ENCODE peak calls at places on chromosomes 11 and 22, in seven cellular contexts. S, F, G, L, W, H and D are unnamed samples.

GRCh38 chr11:110317516-110317932 is 21.1 kb upstream of the RDX start:
- DNase-seq in S (peak; percentile 24), F (no peak), L (peak; percentile 49), G (peak; percentile 21), H (no peak), W (peak; percentile 97), D (peak; percentile 49)

GRCh38 chr22:41576877-41577276 is 12.8 kb downstream of the PMM1 start:
- DNase-seq in H (no peak), W (no peak), S (peak; percentile 56), G (peak; percentile 68), F (peak; percentile 60), L (peak; percentile 66), D (peak; percentile 52)

GRCh38 chr11:86484164-86484794 is 109.6 kb downstream of the CCDC81 start:
- DNase-seq in W (no peak), H (no peak), G (peak; percentile 98), S (no peak), F (peak; percentile 79), L (peak; percentile 95), D (peak; percentile 100)

GRCh38 chr11:68436985-68437926 is 23.3 kb upstream of the PPP6R3 start:
- DNase-seq in S (no peak), G (peak; percentile 44), H (no peak), F (peak; percentile 65), L (peak; percentile 84), W (no peak), D (peak; percentile 72)

GRCh38 chr11:88089134-88089533 is 86.1 kb downstream of the RAB38 start:
- DNase-seq in H (no peak), F (no peak), S (no peak), W (no peak), G (no peak), L (no peak), D (no peak)

GRCh38 chr22:44026066-44026629 is 2.0 kb downstream of the PARVB start:
- DNase-seq in S (no peak), W (no peak), H (no peak), L (no peak), G (no peak), F (no peak), D (no peak)

GRCh38 chr11:85823816-85824215 is 12.9 kb upstream of the SYTL2 start:
- DNase-seq in H (no peak), G (peak; percentile 24), S (no peak), W (no peak), L (peak; percentile 25), F (no peak), D (peak; percentile 46)

GRCh38 chr11:65524747-65525658 is at the start of gene SCYL1:
- DNase-seq in S (peak; percentile 74), F (peak; percentile 41), W (peak; percentile 63), H (peak; percentile 92), G (peak; percentile 87), L (no peak), D (peak; percentile 79)

GRCh38 chr22:25114369-25115362 is 85.0 kb upstream of the CRYBB3 start:
- DNase-seq in F (no peak), L (no peak), H (no peak), S (no peak), G (no peak), W (no peak), D (no peak)

GRCh38 chr11:70570693-70571395 is 172.5 kb downstream of the CTTN start:
- DNase-seq in S (no peak), H (no peak), W (no peak), F (no peak), G (no peak), L (no peak), D (no peak)

GRCh38 chr22:19723165-19723989 is at the start of gene GP1BB:
- DNase-seq in G (no peak), H (no peak), W (peak; percentile 41), S (peak; percentile 56), F (no peak), L (no peak), D (no peak)

GRCh38 chr22:22068025-22068424 is 85.4 kb upstream of the TOP3B start:
- DNase-seq in H (no peak), S (peak; percentile 8), G (no peak), L (no peak), W (no peak), F (no peak), D (no peak)

GRCh38 chr11:17141156-17141555 is 63.7 kb upstream of the RPS13 start:
- DNase-seq in W (no peak), G (no peak), H (no peak), F (no peak), S (no peak), L (no peak), D (no peak)

GRCh38 chr11:95565692-95566091 is 223.9 kb downstream of the FAM76B start:
- DNase-seq in S (peak; percentile 89), F (no peak), L (no peak), H (no peak), G (no peak), W (no peak), D (no peak)

GRCh38 chr22:44289429-44290171 is 23.2 kb downstream of the SHISAL1 start:
- DNase-seq in H (no peak), G (no peak), S (no peak), L (no peak), W (no peak), F (no peak), D (peak; percentile 49)

GRCh38 chr11:64387916-64388315 is 29.0 kb downstream of the RPS6KA4 start:
- DNase-seq in S (no peak), W (no peak), L (no peak), F (no peak), G (no peak), H (no peak), D (no peak)

GRCh38 chr22:44449683-44450425 is 48.2 kb downstream of the RTL6 start:
- DNase-seq in G (no peak), H (no peak), S (no peak), L (no peak), F (no peak), W (no peak), D (no peak)

GRCh38 chr11:32210601-32211000 is 119.7 kb downstream of the RCN1 start:
- DNase-seq in F (peak; percentile 59), G (peak; percentile 32), H (no peak), S (no peak), L (peak; percentile 99), W (no peak), D (peak; percentile 33)